ENCODE peak calls at places on chromosomes 7 and 10, in nine cellular contexts. One of them, this sample, is unnamed. For H3K27me3, the result is how much of the 10 kb centered on the place peaks cover.

GRCh38 chr7:104106106-104106505 is 101.7 kb downstream of the ORC5 start:
- DNase-seq in IMR-90: peak
- DNase-seq in right lobe of liver: no peak
- DNase-seq in right cardiac atrium: no peak
- DNase-seq in thyroid gland: no peak
- DNase-seq in fibroblast of lung: peak
- DNase-seq in AG04450: no peak
- DNase-seq in astrocyte: no peak
- DNase-seq in heart right ventricle: no peak
- DNase-seq in this sample: no peak

GRCh38 chr10:129784891-129785290 is 179.2 kb downstream of the EBF3 start:
- DNase-seq in IMR-90: no peak
- DNase-seq in right lobe of liver: no peak
- DNase-seq in right cardiac atrium: no peak
- DNase-seq in thyroid gland: no peak
- DNase-seq in fibroblast of lung: no peak
- DNase-seq in AG04450: no peak
- DNase-seq in astrocyte: no peak
- DNase-seq in heart right ventricle: no peak
- DNase-seq in this sample: no peak

GRCh38 chr7:23334482-23335056 is 35.4 kb downstream of the MALSU1 start:
- DNase-seq in IMR-90: peak
- DNase-seq in right lobe of liver: peak
- DNase-seq in right cardiac atrium: no peak
- DNase-seq in thyroid gland: peak
- DNase-seq in fibroblast of lung: peak
- DNase-seq in AG04450: peak
- DNase-seq in astrocyte: peak
- DNase-seq in heart right ventricle: peak
- DNase-seq in this sample: peak

GRCh38 chr7:123974326-123974908 is 49.4 kb downstream of the SPAM1 start:
- DNase-seq in IMR-90: no peak
- DNase-seq in right lobe of liver: no peak
- DNase-seq in right cardiac atrium: no peak
- DNase-seq in thyroid gland: no peak
- DNase-seq in fibroblast of lung: no peak
- DNase-seq in AG04450: no peak
- DNase-seq in astrocyte: no peak
- DNase-seq in heart right ventricle: no peak
- DNase-seq in this sample: no peak

GRCh38 chr10:88088441-88089340 is 225.3 kb downstream of the PTEN start:
- DNase-seq in IMR-90: no peak
- DNase-seq in right lobe of liver: no peak
- DNase-seq in right cardiac atrium: no peak
- DNase-seq in thyroid gland: no peak
- DNase-seq in fibroblast of lung: no peak
- DNase-seq in AG04450: no peak
- DNase-seq in astrocyte: no peak
- DNase-seq in heart right ventricle: no peak
- DNase-seq in this sample: peak

GRCh38 chr7:159115601-159116501 is 28.8 kb downstream of the VIPR2 start:
- DNase-seq in IMR-90: no peak
- DNase-seq in right lobe of liver: no peak
- DNase-seq in right cardiac atrium: no peak
- DNase-seq in thyroid gland: no peak
- DNase-seq in fibroblast of lung: no peak
- DNase-seq in AG04450: no peak
- DNase-seq in astrocyte: no peak
- DNase-seq in heart right ventricle: no peak
- DNase-seq in this sample: no peak

GRCh38 chr10:29056729-29057128 is 232.1 kb upstream of the LYZL1 start:
- DNase-seq in IMR-90: no peak
- DNase-seq in right lobe of liver: no peak
- DNase-seq in right cardiac atrium: no peak
- DNase-seq in thyroid gland: no peak
- DNase-seq in fibroblast of lung: no peak
- DNase-seq in AG04450: no peak
- DNase-seq in astrocyte: no peak
- DNase-seq in heart right ventricle: no peak
- DNase-seq in this sample: no peak

GRCh38 chr10:132654708-132655661 is 117.4 kb downstream of the INPP5A start:
- DNase-seq in IMR-90: peak
- DNase-seq in right lobe of liver: no peak
- DNase-seq in right cardiac atrium: peak
- DNase-seq in thyroid gland: peak
- DNase-seq in fibroblast of lung: peak
- DNase-seq in AG04450: peak
- DNase-seq in astrocyte: no peak
- DNase-seq in heart right ventricle: peak
- DNase-seq in this sample: no peak

GRCh38 chr7:15503603-15504280 is 58.1 kb downstream of the AGMO start:
- DNase-seq in IMR-90: peak
- DNase-seq in right lobe of liver: no peak
- DNase-seq in right cardiac atrium: no peak
- DNase-seq in thyroid gland: no peak
- DNase-seq in fibroblast of lung: peak
- DNase-seq in AG04450: no peak
- DNase-seq in astrocyte: no peak
- DNase-seq in heart right ventricle: no peak
- DNase-seq in this sample: no peak

GRCh38 chr10:129319934-129320333 is 147.1 kb upstream of the MGMT start:
- DNase-seq in IMR-90: no peak
- DNase-seq in right lobe of liver: no peak
- DNase-seq in right cardiac atrium: no peak
- DNase-seq in thyroid gland: no peak
- DNase-seq in fibroblast of lung: no peak
- DNase-seq in AG04450: no peak
- DNase-seq in astrocyte: no peak
- DNase-seq in heart right ventricle: no peak
- DNase-seq in this sample: no peak

GRCh38 chr10:103669944-103670343 is 176.4 kb downstream of the NEURL1 start:
- DNase-seq in IMR-90: no peak
- DNase-seq in right lobe of liver: no peak
- DNase-seq in right cardiac atrium: no peak
- DNase-seq in thyroid gland: no peak
- DNase-seq in fibroblast of lung: no peak
- DNase-seq in AG04450: no peak
- DNase-seq in astrocyte: no peak
- DNase-seq in heart right ventricle: no peak
- DNase-seq in this sample: no peak

GRCh38 chr10:86048571-86048970 is 318.0 kb downstream of the GRID1 start:
- DNase-seq in IMR-90: no peak
- DNase-seq in right lobe of liver: no peak
- DNase-seq in right cardiac atrium: no peak
- DNase-seq in thyroid gland: no peak
- DNase-seq in fibroblast of lung: no peak
- DNase-seq in AG04450: no peak
- DNase-seq in astrocyte: no peak
- DNase-seq in heart right ventricle: no peak
- DNase-seq in this sample: no peak

GRCh38 chr7:21425290-21425689 is 2.6 kb upstream of the SP4 start:
- DNase-seq in IMR-90: no peak
- DNase-seq in right lobe of liver: no peak
- DNase-seq in right cardiac atrium: no peak
- DNase-seq in thyroid gland: no peak
- DNase-seq in fibroblast of lung: no peak
- DNase-seq in AG04450: no peak
- DNase-seq in astrocyte: no peak
- DNase-seq in heart right ventricle: no peak
- DNase-seq in this sample: no peak

GRCh38 chr10:79311581-79312407 is 35.5 kb upstream of the PPIF start:
- DNase-seq in IMR-90: no peak
- DNase-seq in right lobe of liver: peak
- DNase-seq in right cardiac atrium: peak
- DNase-seq in thyroid gland: no peak
- DNase-seq in fibroblast of lung: no peak
- DNase-seq in AG04450: no peak
- DNase-seq in astrocyte: no peak
- DNase-seq in heart right ventricle: no peak
- DNase-seq in this sample: no peak

GRCh38 chr10:58385784-58386112 is 538 bp downstream of the TFAM start:
- DNase-seq in IMR-90: peak
- DNase-seq in right lobe of liver: peak
- DNase-seq in right cardiac atrium: no peak
- DNase-seq in thyroid gland: peak
- DNase-seq in fibroblast of lung: peak
- DNase-seq in AG04450: no peak
- DNase-seq in astrocyte: no peak
- DNase-seq in heart right ventricle: no peak
- DNase-seq in this sample: peak

GRCh38 chr7:1901431-1902210 is 231.5 kb downstream of the ELFN1 start:
- DNase-seq in IMR-90: no peak
- DNase-seq in right lobe of liver: peak
- DNase-seq in right cardiac atrium: peak
- DNase-seq in thyroid gland: no peak
- DNase-seq in fibroblast of lung: no peak
- DNase-seq in AG04450: no peak
- DNase-seq in astrocyte: no peak
- DNase-seq in heart right ventricle: no peak
- DNase-seq in this sample: no peak

GRCh38 chr10:113303747-113304146 is 249.1 kb upstream of the HABP2 start:
- DNase-seq in IMR-90: peak
- DNase-seq in right lobe of liver: no peak
- DNase-seq in right cardiac atrium: no peak
- DNase-seq in thyroid gland: no peak
- DNase-seq in fibroblast of lung: no peak
- DNase-seq in AG04450: no peak
- DNase-seq in astrocyte: no peak
- DNase-seq in heart right ventricle: no peak
- DNase-seq in this sample: no peak

GRCh38 chr7:92831716-92832622 is 4.4 kb downstream of the CDK6 start:
- DNase-seq in IMR-90: peak
- DNase-seq in right lobe of liver: no peak
- DNase-seq in right cardiac atrium: no peak
- DNase-seq in thyroid gland: no peak
- DNase-seq in fibroblast of lung: peak
- DNase-seq in AG04450: peak
- DNase-seq in astrocyte: peak
- DNase-seq in heart right ventricle: no peak
- DNase-seq in this sample: no peak

GRCh38 chr7:102973096-102973802 is 60.4 kb downstream of the LRRC17 start:
- DNase-seq in IMR-90: no peak
- DNase-seq in right lobe of liver: no peak
- DNase-seq in right cardiac atrium: no peak
- DNase-seq in thyroid gland: no peak
- DNase-seq in fibroblast of lung: peak
- DNase-seq in AG04450: no peak
- DNase-seq in astrocyte: peak
- DNase-seq in heart right ventricle: no peak
- DNase-seq in this sample: no peak
- H3K27ac ChIP-seq in IMR-90: no peak
- H3K27ac ChIP-seq in right lobe of liver: no peak
- H3K27ac ChIP-seq in right cardiac atrium: no peak
- H3K27ac ChIP-seq in thyroid gland: no peak
- H3K27ac ChIP-seq in fibroblast of lung: no peak
- H3K27ac ChIP-seq in AG04450: no peak
- H3K27ac ChIP-seq in astrocyte: no peak
- H3K27ac ChIP-seq in heart right ventricle: no peak
- H3K27ac ChIP-seq in this sample: no peak

GRCh38 chr10:45592432-45592831 is 80.1 kb downstream of the ZFAND4 start:
- DNase-seq in IMR-90: no peak
- DNase-seq in right lobe of liver: no peak
- DNase-seq in right cardiac atrium: no peak
- DNase-seq in thyroid gland: no peak
- DNase-seq in fibroblast of lung: no peak
- DNase-seq in AG04450: no peak
- DNase-seq in astrocyte: no peak
- DNase-seq in heart right ventricle: no peak
- DNase-seq in this sample: no peak
- H3K4me3 ChIP-seq in IMR-90: no peak
- H3K4me3 ChIP-seq in right lobe of liver: no peak
- H3K4me3 ChIP-seq in right cardiac atrium: no peak
- H3K4me3 ChIP-seq in thyroid gland: no peak
- H3K4me3 ChIP-seq in fibroblast of lung: no peak
- H3K4me3 ChIP-seq in AG04450: no peak
- H3K4me3 ChIP-seq in astrocyte: no peak
- H3K4me3 ChIP-seq in heart right ventricle: no peak
- H3K4me3 ChIP-seq in this sample: no peak

DNA sequence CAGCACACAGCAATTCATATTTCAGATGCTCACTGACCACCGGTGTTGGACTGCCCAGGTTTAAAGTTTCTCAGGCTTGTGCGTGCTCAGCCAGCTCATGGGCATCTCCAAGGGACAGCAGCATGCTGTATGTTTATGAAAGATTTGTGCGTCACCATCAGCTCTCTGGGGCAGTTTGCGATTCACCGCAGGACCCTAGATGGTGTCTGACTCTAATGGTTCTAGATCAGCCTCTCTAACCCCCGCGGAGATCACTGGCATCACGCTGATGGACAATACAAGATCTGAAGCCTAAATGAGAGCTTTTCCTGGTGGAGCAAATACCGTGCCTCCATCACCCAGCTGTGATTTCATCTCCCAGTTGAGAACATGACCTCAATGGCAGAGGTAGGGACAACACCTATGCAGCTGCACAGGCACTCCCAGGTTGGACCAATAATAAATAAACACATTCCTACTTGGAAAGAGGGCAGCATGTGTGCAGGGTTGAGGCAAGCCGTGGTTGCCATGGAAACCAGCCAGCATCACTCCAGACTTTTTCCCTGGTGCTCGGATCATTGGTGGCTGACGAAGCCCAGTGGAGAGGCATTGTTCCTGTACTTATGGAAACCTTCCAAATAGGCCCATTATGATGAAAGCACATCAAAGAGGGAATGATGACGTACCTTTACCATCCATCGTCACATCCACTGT is 253.6 kb downstream of the KCNMA1 start:
- DNase-seq in IMR-90: peak
- DNase-seq in right lobe of liver: no peak
- DNase-seq in right cardiac atrium: no peak
- DNase-seq in thyroid gland: no peak
- DNase-seq in fibroblast of lung: no peak
- DNase-seq in AG04450: no peak
- DNase-seq in astrocyte: no peak
- DNase-seq in heart right ventricle: no peak
- DNase-seq in this sample: no peak
- H3K27me3 ChIP-seq in IMR-90: under half
- H3K27me3 ChIP-seq in right lobe of liver: under half
- H3K27me3 ChIP-seq in right cardiac atrium: under half
- H3K27me3 ChIP-seq in thyroid gland: under half
- H3K27me3 ChIP-seq in fibroblast of lung: under half
- H3K27me3 ChIP-seq in AG04450: under half
- H3K27me3 ChIP-seq in astrocyte: under half
- H3K27me3 ChIP-seq in heart right ventricle: under half
- H3K27me3 ChIP-seq in this sample: under half

DNA sequence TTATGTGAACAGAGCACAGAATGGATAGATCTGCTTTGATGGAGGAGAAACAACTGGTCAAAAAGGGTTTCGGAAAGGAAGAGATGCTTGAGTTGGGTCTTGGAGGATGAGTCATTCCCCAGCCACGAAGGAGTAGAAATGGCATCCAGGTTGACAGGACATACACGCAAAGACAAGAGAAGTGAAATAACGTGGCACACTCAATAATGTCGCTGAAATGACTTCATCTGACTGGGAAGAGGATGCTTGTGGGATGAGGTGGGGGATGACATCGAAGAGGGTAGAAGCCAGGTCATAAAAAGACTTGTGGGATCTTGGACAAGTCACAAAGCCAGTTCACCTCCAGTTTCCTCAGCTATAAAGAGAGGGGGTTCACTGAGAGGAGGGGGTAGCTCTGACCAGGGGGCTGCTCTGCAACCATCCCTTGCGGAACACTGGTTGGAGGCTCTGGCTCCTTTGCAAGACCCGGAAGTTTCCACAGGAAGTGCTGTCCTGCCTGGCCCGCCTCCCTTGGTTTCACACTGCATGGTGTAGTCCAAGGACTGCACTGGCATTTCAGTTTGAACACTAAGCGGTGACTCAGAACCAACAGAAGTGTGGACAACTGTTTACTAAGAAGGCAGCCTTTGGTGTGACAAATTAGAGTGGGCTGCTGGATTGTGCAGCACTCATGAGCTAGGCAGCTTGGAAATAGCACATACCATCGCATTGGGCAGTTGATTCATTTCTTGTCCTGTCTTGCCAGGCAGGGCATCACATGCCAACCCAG is 189.9 kb upstream of the ADO start:
- DNase-seq in IMR-90: peak
- DNase-seq in right lobe of liver: no peak
- DNase-seq in right cardiac atrium: no peak
- DNase-seq in thyroid gland: no peak
- DNase-seq in fibroblast of lung: peak
- DNase-seq in AG04450: no peak
- DNase-seq in astrocyte: peak
- DNase-seq in heart right ventricle: no peak
- DNase-seq in this sample: no peak
- H3K27ac ChIP-seq in IMR-90: no peak
- H3K27ac ChIP-seq in right lobe of liver: no peak
- H3K27ac ChIP-seq in right cardiac atrium: no peak
- H3K27ac ChIP-seq in thyroid gland: no peak
- H3K27ac ChIP-seq in fibroblast of lung: no peak
- H3K27ac ChIP-seq in AG04450: no peak
- H3K27ac ChIP-seq in astrocyte: no peak
- H3K27ac ChIP-seq in heart right ventricle: no peak
- H3K27ac ChIP-seq in this sample: no peak